ENCODE peak calls at places on chromosomes 16 and 17, in six cellular contexts. C is ELR, N is breast epithelium, O is stomach, K is kidney, S is kidney tubule cell. A is an unnamed sample.

GRCh38 chr16:58435779-58436178 is 43.5 kb downstream of the GINS3 start:
- DNase-seq in O (no peak), S (no peak), K (no peak), C (no peak), N (no peak), A (no peak)

GRCh38 chr16:24525970-24526559 is 13.3 kb upstream of the RBBP6 start:
- DNase-seq in O (peak), S (peak), N (no peak), K (no peak), C (peak), A (no peak)

GRCh38 chr17:29613371-29613837 is 9.3 kb downstream of the CORO6 start:
- DNase-seq in N (peak), S (peak), C (peak), K (peak), O (peak), A (peak)

GRCh38 chr17:49508061-49508865 is 13.2 kb downstream of the NGFR start:
- DNase-seq in O (no peak), C (peak), N (peak), K (peak), S (peak), A (no peak)

GRCh38 chr16:78742501-78743283 is 643.2 kb downstream of the WWOX start:
- DNase-seq in C (no peak), S (no peak), K (no peak), O (peak), N (no peak), A (no peak)

GRCh38 chr17:51461578-51462004 is 201.2 kb downstream of the UTP18 start:
- DNase-seq in C (peak), S (peak), O (peak), K (no peak), N (no peak), A (peak)

GRCh38 chr16:22838681-22839080 is 24.7 kb downstream of the HS3ST2 start:
- DNase-seq in C (no peak), N (no peak), S (no peak), K (no peak), O (no peak), A (no peak)

GRCh38 chr17:40459646-40460584 is 16.7 kb downstream of the IGFBP4 start:
- DNase-seq in C (no peak), O (no peak), K (no peak), S (no peak), N (no peak), A (no peak)

GRCh38 chr17:18961634-18962493 is 9.9 kb downstream of the SLC5A10 start:
- DNase-seq in C (peak), K (peak), O (no peak), S (peak), N (no peak), A (peak)

GRCh38 chr16:12758670-12759558 is 44.8 kb downstream of the CPPED1 start:
- DNase-seq in C (no peak), O (no peak), K (no peak), N (no peak), S (no peak), A (peak)

GRCh38 chr17:8359769-8360168 is 16.7 kb downstream of the KRABD2 start:
- DNase-seq in K (no peak), N (no peak), S (peak), C (peak), O (no peak), A (peak)

GRCh38 chr17:2239882-2240430 is 63.6 kb downstream of the SMG6 start:
- DNase-seq in N (no peak), S (peak), C (peak), O (peak), K (no peak), A (peak)

GRCh38 chr16:30996324-30996999 is 11.5 kb downstream of the HSD3B7 start:
- DNase-seq in S (peak), N (no peak), K (no peak), O (no peak), C (no peak), A (peak)

GRCh38 chr17:73600103-73600871 is 44.0 kb downstream of the SDK2 start:
- DNase-seq in N (no peak), S (no peak), K (no peak), C (no peak), O (no peak), A (no peak)

GRCh38 chr17:588519-588918 is 126.1 kb downstream of the VPS53 start:
- DNase-seq in C (no peak), K (no peak), N (no peak), O (no peak), S (no peak), A (no peak)

GRCh38 chr16:14497245-14498082 is 132.6 kb downstream of the PARN start:
- DNase-seq in S (no peak), O (no peak), K (no peak), N (no peak), C (no peak), A (no peak)

GRCh38 chr17:18183334-18184142 is at the start of gene ALKBH5:
- DNase-seq in S (peak), C (peak), O (peak), K (peak), N (peak), A (peak)

GRCh38 chr16:56789360-56789759 is 59.4 kb downstream of the NUP93 start:
- DNase-seq in C (peak), N (no peak), O (peak), S (peak), K (no peak), A (peak)

GRCh38 chr16:76303637-76304314 is 26.6 kb downstream of the CNTNAP4 start:
- DNase-seq in S (no peak), N (no peak), C (no peak), O (no peak), K (no peak), A (no peak)

GRCh38 chr16:85553436-85554113 is 59.5 kb upstream of the GSE1 start:
- DNase-seq in N (no peak), K (peak), C (peak), S (peak), O (peak), A (no peak)

GRCh38 chr16:63617990-63618763 is 1503.7 kb downstream of the CDH11 start:
- DNase-seq in O (no peak), S (peak), C (no peak), N (no peak), K (no peak), A (no peak)

GRCh38 chr16:48153689-48154265 is 2.0 kb downstream of the ABCC12 start:
- DNase-seq in S (no peak), K (no peak), C (no peak), N (no peak), O (no peak), A (no peak)

GRCh38 chr16:19366384-19366783 is 51.3 kb upstream of the TMC5 start:
- DNase-seq in O (no peak), C (no peak), S (no peak), N (no peak), K (no peak), A (no peak)

GRCh38 chr17:8300226-8300625 is 5.0 kb upstream of the SLC25A35 start:
- DNase-seq in C (no peak), N (no peak), O (no peak), S (no peak), K (no peak), A (no peak)

GRCh38 chr17:81245024-81245664 is 6.0 kb downstream of the NDUFAF8 start:
- DNase-seq in O (no peak), K (peak), N (no peak), S (peak), C (peak), A (no peak)

GRCh38 chr17:71084219-71084618 is 914.9 kb downstream of the KCNJ2 start:
- DNase-seq in O (peak), N (no peak), K (no peak), C (peak), S (peak), A (no peak)

GRCh38 chr17:39755550-39756375 is 18.0 kb downstream of the GRB7 start:
- DNase-seq in C (no peak), O (no peak), K (peak), S (peak), N (no peak), A (no peak)